ENCODE peak calls at places on chromosomes 1 and 21, in four cellular contexts. Y, D, V and R are unnamed samples.
A peak's percentile ranks its signal among the peaks of the same experiment; 100 is the strongest.

GRCh38 chr1:223235091-223235490 is 92.0 kb upstream of the TLR5 start:
- DNase-seq in Y (no peak), D (no peak), V (no peak), R (no peak)

GRCh38 chr1:3898994-3899775 is 887 bp downstream of the C1orf174 start:
- DNase-seq in Y (no peak), D (no peak), V (no peak), R (no peak)

GRCh38 chr1:115412286-115412685 is 74.2 kb upstream of the NGF start:
- DNase-seq in Y (no peak), D (no peak), V (no peak), R (no peak)

GRCh38 chr1:27570823-27571222 is 33.1 kb downstream of the AHDC1 start:
- DNase-seq in Y (no peak), D (no peak), V (no peak), R (no peak)

GRCh38 chr1:8471451-8471850 is 153.5 kb downstream of the SLC45A1 start:
- DNase-seq in Y (no peak), D (no peak), V (no peak), R (no peak)

GRCh38 chr1:147077936-147078605 is 94.2 kb downstream of the PRKAB2 start:
- DNase-seq in Y (no peak), D (no peak), V (no peak), R (no peak)

GRCh38 chr1:47804127-47804526 is 193.1 kb downstream of the TRABD2B start:
- DNase-seq in Y (no peak), D (no peak), V (no peak), R (no peak)

GRCh38 chr21:39451332-39452206 is at the start of gene SH3BGR:
- DNase-seq in Y (no peak), D (no peak), V (no peak), R (no peak)

GRCh38 chr1:18592368-18592767 is 38.3 kb upstream of the PAX7 start:
- DNase-seq in Y (no peak), D (no peak), V (no peak), R (no peak)

GRCh38 chr21:43362928-43363314 is 64.0 kb downstream of the SIK1 start:
- DNase-seq in Y (no peak), D (no peak), V (peak; percentile 59), R (peak; percentile 52)

GRCh38 chr21:39313042-39313456 is 383 bp downstream of the BRWD1 start:
- DNase-seq in Y (no peak), D (peak; percentile 4), V (peak; percentile 44), R (no peak)

GRCh38 chr1:24393892-24394291 is 19.7 kb downstream of the STPG1 start:
- DNase-seq in Y (no peak), D (no peak), V (no peak), R (no peak)

GRCh38 chr1:22696610-22697009 is 14.0 kb upstream of the EPHB2 start:
- DNase-seq in Y (no peak), D (no peak), V (no peak), R (no peak)

GRCh38 chr1:28087614-28088167 is 719 bp downstream of the EYA3 start:
- DNase-seq in Y (no peak), D (no peak), V (no peak), R (peak; percentile 14)

GRCh38 chr1:23837905-23838304 is 12.7 kb upstream of the HMGCL start:
- DNase-seq in Y (no peak), D (no peak), V (peak; percentile 10), R (no peak)

GRCh38 chr1:31416101-31416736 is 3.2 kb downstream of the SERINC2 start:
- DNase-seq in Y (no peak), D (no peak), V (no peak), R (no peak)

GRCh38 chr1:93330617-93331016 is 15.1 kb upstream of the DR1 start:
- DNase-seq in Y (no peak), D (no peak), V (no peak), R (no peak)

GRCh38 chr1:31855038-31855845 is 39.4 kb upstream of the SPOCD1 start:
- DNase-seq in Y (peak; percentile 27), D (peak; percentile 34), V (no peak), R (no peak)

GRCh38 chr21:37257526-37257966 is 9.6 kb downstream of the VPS26C start:
- DNase-seq in Y (no peak), D (peak; percentile 11), V (peak; percentile 25), R (peak; percentile 41)

GRCh38 chr1:44405804-44406743 is 1.0 kb downstream of the RNF220 start:
- DNase-seq in Y (no peak), D (no peak), V (no peak), R (peak; percentile 23)

GRCh38 chr1:54312874-54313316 is 93.3 kb downstream of the SSBP3 start:
- DNase-seq in Y (peak; percentile 30), D (peak; percentile 59), V (peak; percentile 47), R (no peak)

GRCh38 chr1:85656256-85656655 is 52.0 kb downstream of the ZNHIT6 start:
- DNase-seq in Y (peak; percentile 38), D (no peak), V (no peak), R (no peak)

GRCh38 chr21:18801468-18801867 is 397.9 kb upstream of the TMPRSS15 start:
- DNase-seq in Y (no peak), D (peak; percentile 12), V (no peak), R (no peak)

GRCh38 chr21:45917241-45917640 is 64.3 kb upstream of the COL6A1 start:
- DNase-seq in Y (no peak), D (no peak), V (no peak), R (no peak)

GRCh38 chr1:201582261-201582951 is 43.5 kb downstream of the NAV1 start:
- DNase-seq in Y (no peak), D (peak; percentile 53), V (peak; percentile 38), R (no peak)

GRCh38 chr1:178500936-178501554 is 4.3 kb upstream of the CLEC20A start:
- DNase-seq in Y (no peak), D (no peak), V (no peak), R (no peak)

GRCh38 chr1:10834770-10835412 is 38.4 kb upstream of the CASZ1 start:
- DNase-seq in Y (no peak), D (no peak), V (no peak), R (no peak)

GRCh38 chr1:3463013-3463385 is 8.5 kb downstream of the ARHGEF16 start:
- DNase-seq in Y (no peak), D (no peak), V (peak; percentile 6), R (no peak)

GRCh38 chr1:62022348-62022747 is 172.3 kb upstream of the L1TD1 start:
- DNase-seq in Y (no peak), D (no peak), V (no peak), R (no peak)

GRCh38 chr1:211928222-211928856 is 97.8 kb upstream of the LPGAT1 start:
- DNase-seq in Y (no peak), D (peak; percentile 27), V (no peak), R (no peak)

GRCh38 chr1:234408757-234409156 is 35.5 kb downstream of the COA6 start:
- DNase-seq in Y (no peak), D (no peak), V (no peak), R (peak; percentile 79)

GRCh38 chr1:228379165-228379460 is 27.5 kb downstream of the TRIM11 start:
- DNase-seq in Y (no peak), D (peak; percentile 7), V (peak; percentile 22), R (peak; percentile 16)

GRCh38 chr1:183022202-183023145 is 746 bp upstream of the LAMC1 start:
- DNase-seq in Y (peak; percentile 95), D (peak; percentile 98), V (peak; percentile 77), R (peak; percentile 36)

GRCh38 chr1:244865028-244865371 is 657 bp upstream of the HNRNPU start:
- DNase-seq in Y (no peak), D (no peak), V (peak; percentile 44), R (no peak)

GRCh38 chr1:178470411-178470960 is 26.3 kb downstream of the CLEC20A start:
- DNase-seq in Y (no peak), D (no peak), V (peak; percentile 41), R (no peak)

DNA sequence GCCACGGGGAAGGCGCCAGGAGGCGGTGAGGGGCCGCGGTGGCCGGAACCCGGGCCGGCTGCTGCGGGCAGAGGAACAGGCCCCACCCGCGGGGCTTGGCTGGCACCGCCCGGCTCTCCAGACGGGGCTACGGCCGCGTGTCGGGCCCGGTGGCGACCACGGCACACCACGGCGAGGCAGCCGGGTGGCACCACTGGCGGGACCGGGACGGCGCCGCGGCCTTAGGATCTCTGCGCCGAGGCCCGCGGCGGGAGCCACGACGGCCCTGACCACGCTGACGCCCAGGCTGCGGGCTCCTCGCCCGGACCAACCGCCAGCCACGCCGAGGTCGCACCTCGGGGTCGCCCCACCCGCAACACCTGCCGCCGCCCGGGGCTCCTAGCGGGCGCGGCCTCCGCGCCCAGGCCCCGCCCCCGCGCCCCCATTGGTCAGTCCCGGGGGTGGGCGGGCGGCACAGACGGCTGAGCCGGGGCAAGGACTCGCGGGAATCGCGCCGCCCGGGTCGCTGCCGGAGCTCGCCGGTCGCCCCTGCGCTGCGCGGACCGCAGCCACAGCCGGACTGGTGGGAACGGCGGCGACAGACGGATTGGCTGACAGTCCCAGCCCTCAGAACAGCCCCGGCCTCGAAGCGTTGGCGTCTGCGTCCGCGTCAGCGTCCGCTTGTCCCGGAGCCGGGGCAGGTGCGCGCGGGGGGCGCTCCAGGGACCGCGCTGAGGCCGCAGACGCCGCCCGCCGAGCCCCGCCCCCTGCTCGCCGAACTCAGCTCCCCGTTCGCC is at the start of gene BMP8A:
- DNase-seq in Y (no peak), D (no peak), V (peak; percentile 83), R (peak; percentile 76)
- H3K27me3 ChIP-seq in Y (peaks cover 18% of the 10 kb centered on the region), D (no peaks in the 10 kb centered on the region), V (peaks cover 40% of the 10 kb centered on the region), R (peaks cover 7% of the 10 kb centered on the region)

DNA sequence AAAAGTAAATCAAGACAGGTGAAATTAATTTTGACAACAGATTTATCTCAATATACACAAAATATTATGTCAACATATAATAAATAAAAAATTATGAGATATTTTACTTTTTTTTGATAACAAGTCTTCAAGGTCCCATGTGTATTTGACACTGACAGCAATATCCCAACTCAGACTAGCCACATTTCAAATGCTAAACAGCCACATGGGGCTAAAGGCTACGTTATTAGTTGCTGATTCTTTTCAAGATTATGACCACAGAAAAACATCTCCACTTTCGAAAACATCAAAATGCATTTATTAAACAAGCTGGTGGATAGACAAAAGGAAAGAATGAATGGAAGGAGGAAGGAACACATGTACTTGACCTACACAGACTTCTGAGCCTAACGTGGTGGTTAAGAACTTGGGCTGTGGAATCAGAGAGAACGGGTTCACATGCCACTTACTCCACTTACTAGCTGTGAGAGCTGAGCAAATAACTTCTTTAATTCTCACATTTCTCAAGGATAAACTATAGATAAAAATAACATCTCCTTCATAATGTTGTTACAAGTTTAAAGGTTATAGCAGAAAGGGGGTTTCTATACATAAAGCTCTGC is 13.4 kb downstream of the PTPN14 start:
- DNase-seq in Y (no peak), D (no peak), V (no peak), R (no peak)
- H3K27ac ChIP-seq in Y (no peak overlapping the region), D (no peak overlapping the region), V (no peak overlapping the region), R (no peak overlapping the region)

GRCh38 chr1:156644640-156645039 is 2.7 kb downstream of the BCAN start:
- DNase-seq in Y (no peak), D (no peak), V (no peak), R (no peak)
- H3K27me3 ChIP-seq in Y (peaks cover 90% of the 10 kb centered on the region), D (peaks cover 86% of the 10 kb centered on the region), V (peaks cover 80% of the 10 kb centered on the region), R (peaks cover 46% of the 10 kb centered on the region)

GRCh38 chr1:192489046-192489445 is 86.5 kb upstream of the RGS1 start:
- DNase-seq in Y (no peak), D (no peak), V (no peak), R (no peak)

GRCh38 chr1:192488058-192488457 is 87.5 kb upstream of the RGS1 start:
- DNase-seq in Y (no peak), D (no peak), V (no peak), R (no peak)

GRCh38 chr1:192493584-192493983 is 82.0 kb upstream of the RGS1 start:
- DNase-seq in Y (no peak), D (no peak), V (no peak), R (no peak)

GRCh38 chr1:192491804-192492554 is 83.6 kb upstream of the RGS1 start:
- DNase-seq in Y (no peak), D (no peak), V (no peak), R (no peak)

GRCh38 chr1:192489748-192490147 is 85.8 kb upstream of the RGS1 start:
- DNase-seq in Y (peak; percentile 74), D (peak; percentile 95), V (peak; percentile 41), R (peak; percentile 30)
- H3K27ac ChIP-seq in Y (no peak overlapping the region), D (peak overlapping the region; percentile 67), V (peak overlapping the region; percentile 68), R (no peak overlapping the region)